ENCODE peak calls at places on chromosome 21, in nine cellular contexts. G is ureter; Y is CD8-positive, alpha-beta memory T cell; L is stimulated activated CD4-positive, alpha-beta T cell treated with anti-CD3 and anti-CD28 coated beads, Interleukin-1b, Interleukin-23, amount 100 ng/mL, for 24 hours; S is CD14-positive monocyte; Q is anterior cingulate cortex; V is cardiac septum; F is GM20000; E is germinal center. J is an unnamed sample.

GRCh38 chr21:15437873-15438272 is 291.9 kb upstream of the USP25 start:
- DNase-seq in Q (no peak), L (no peak), F (peak; percentile 21), S (no peak), E (no peak), V (no peak), Y (no peak), G (no peak), J (no peak)

GRCh38 chr21:42677339-42678117 is 24.1 kb downstream of the PDE9A start:
- DNase-seq in V (no peak), Q (no peak), E (no peak), G (no peak), S (no peak), Y (peak; percentile 19), L (no peak), F (no peak), J (no peak)

GRCh38 chr21:31564439-31564838 is 95.1 kb upstream of the SOD1 start:
- DNase-seq in Q (no peak), S (no peak), V (no peak), F (no peak), L (no peak), G (no peak), E (no peak), Y (no peak), J (no peak)

GRCh38 chr21:44687671-44688070 is 5.7 kb upstream of the KRTAP12-1 start:
- DNase-seq in G (no peak), F (no peak), Q (no peak), Y (no peak), S (no peak), V (peak; percentile 9), E (no peak), L (no peak), J (no peak)

GRCh38 chr21:41210405-41211040 is 42.6 kb downstream of the BACE2 start:
- DNase-seq in Y (no peak), G (no peak), V (no peak), E (no peak), Q (no peak), L (no peak), F (no peak), S (no peak), J (no peak)

GRCh38 chr21:17903029-17903806 is 84.1 kb upstream of the C21orf91 start:
- DNase-seq in G (no peak), Q (no peak), V (no peak), F (peak; percentile 44), Y (no peak), S (no peak), L (no peak), E (peak; percentile 17), J (no peak)

GRCh38 chr21:40487406-40487805 is 359.6 kb downstream of the DSCAM start:
- DNase-seq in L (no peak), V (no peak), F (no peak), E (no peak), Q (no peak), Y (no peak), S (no peak), G (no peak), J (no peak)

GRCh38 chr21:32020551-32020950 is 147.7 kb downstream of the HUNK start:
- DNase-seq in F (no peak), L (no peak), G (no peak), E (no peak), S (no peak), V (no peak), Y (no peak), Q (no peak), J (no peak)

GRCh38 chr21:34970126-34970525 is 79.0 kb downstream of the RUNX1 start:
- DNase-seq in E (no peak), L (no peak), G (no peak), Y (no peak), F (no peak), S (no peak), Q (no peak), V (no peak), J (no peak)

GRCh38 chr21:26969971-26970725 is 3.3 kb upstream of the ADAMTS5 start:
- DNase-seq in F (no peak), E (no peak), S (no peak), Y (no peak), G (no peak), V (no peak), L (no peak), Q (no peak), J (no peak)

GRCh38 chr21:14687277-14687642 is 141.1 kb upstream of the SAMSN1 start:
- DNase-seq in Y (no peak), L (no peak), E (no peak), Q (no peak), S (peak; percentile 55), V (no peak), F (no peak), G (no peak), J (no peak)